ENCODE peak calls at places on chromosome 21, in four cellular contexts. One of them, this sample, is unnamed.

GRCh38 chr21:29077651-29078090 is 4.2 kb upstream of the CCT8 start:
- DNase-seq in HepG2: no peak
- DNase-seq in HCT116: no peak
- DNase-seq in K562: no peak
- DNase-seq in this sample: no peak

GRCh38 chr21:37574316-37574715 is 207.7 kb downstream of the DYRK1A start:
- DNase-seq in HepG2: no peak
- DNase-seq in HCT116: no peak
- DNase-seq in K562: no peak
- DNase-seq in this sample: no peak

GRCh38 chr21:15895142-15896106 is 165.6 kb downstream of the USP25 start:
- DNase-seq in HepG2: no peak
- DNase-seq in HCT116: no peak
- DNase-seq in K562: no peak
- DNase-seq in this sample: no peak

GRCh38 chr21:33067457-33067856 is 2.5 kb upstream of the OLIG1 start:
- DNase-seq in HepG2: no peak
- DNase-seq in HCT116: no peak
- DNase-seq in K562: no peak
- DNase-seq in this sample: no peak

GRCh38 chr21:39348040-39348354 is 891 bp downstream of the HMGN1 start:
- DNase-seq in HepG2: no peak
- DNase-seq in HCT116: no peak
- DNase-seq in K562: no peak
- DNase-seq in this sample: no peak

GRCh38 chr21:37565530-37566223 is 199.1 kb downstream of the DYRK1A start:
- DNase-seq in HepG2: peak
- DNase-seq in HCT116: no peak
- DNase-seq in K562: no peak
- DNase-seq in this sample: peak

GRCh38 chr21:43719748-43720538 is 1.0 kb downstream of the PDXK start:
- DNase-seq in HepG2: no peak
- DNase-seq in HCT116: no peak
- DNase-seq in K562: no peak
- DNase-seq in this sample: no peak

GRCh38 chr21:32096411-32096810 is 182.4 kb downstream of the MIS18A start:
- DNase-seq in HepG2: peak
- DNase-seq in HCT116: peak
- DNase-seq in K562: peak
- DNase-seq in this sample: peak

GRCh38 chr21:25350056-25350455 is 257.2 kb downstream of the MRPL39 start:
- DNase-seq in HepG2: no peak
- DNase-seq in HCT116: no peak
- DNase-seq in K562: peak
- DNase-seq in this sample: peak

GRCh38 chr21:17089121-17089520 is 423.7 kb upstream of the CXADR start:
- DNase-seq in HepG2: no peak
- DNase-seq in HCT116: no peak
- DNase-seq in K562: no peak
- DNase-seq in this sample: no peak

GRCh38 chr21:38916214-38916964 is 110.7 kb downstream of the ETS2 start:
- DNase-seq in HepG2: peak
- DNase-seq in HCT116: no peak
- DNase-seq in K562: no peak
- DNase-seq in this sample: no peak

GRCh38 chr21:32335601-32336575 is 37.2 kb downstream of the MRAP start:
- DNase-seq in HepG2: no peak
- DNase-seq in HCT116: no peak
- DNase-seq in K562: no peak
- DNase-seq in this sample: no peak

GRCh38 chr21:38818336-38818723 is 12.6 kb downstream of the ETS2 start:
- DNase-seq in HepG2: no peak
- DNase-seq in HCT116: no peak
- DNase-seq in K562: no peak
- DNase-seq in this sample: no peak

GRCh38 chr21:29148535-29148934 is 18.1 kb downstream of the MAP3K7CL start:
- DNase-seq in HepG2: no peak
- DNase-seq in HCT116: no peak
- DNase-seq in K562: no peak
- DNase-seq in this sample: no peak

GRCh38 chr21:16588433-16588860 is 858.7 kb downstream of the USP25 start:
- DNase-seq in HepG2: no peak
- DNase-seq in HCT116: no peak
- DNase-seq in K562: no peak
- DNase-seq in this sample: no peak

GRCh38 chr21:44454747-44455523 is at the start of gene LRRC3:
- DNase-seq in HepG2: peak
- DNase-seq in HCT116: peak
- DNase-seq in K562: peak
- DNase-seq in this sample: peak

GRCh38 chr21:38903578-38904193 is 98.0 kb downstream of the ETS2 start:
- DNase-seq in HepG2: no peak
- DNase-seq in HCT116: no peak
- DNase-seq in K562: no peak
- DNase-seq in this sample: no peak

GRCh38 chr21:33128538-33128937 is 58.6 kb downstream of the OLIG1 start:
- DNase-seq in HepG2: no peak
- DNase-seq in HCT116: no peak
- DNase-seq in K562: no peak
- DNase-seq in this sample: no peak

GRCh38 chr21:34909492-34910292 is 139.4 kb downstream of the RUNX1 start:
- DNase-seq in HepG2: no peak
- DNase-seq in HCT116: no peak
- DNase-seq in K562: no peak
- DNase-seq in this sample: no peak

GRCh38 chr21:15659768-15660423 is 69.9 kb upstream of the USP25 start:
- DNase-seq in HepG2: peak
- DNase-seq in HCT116: no peak
- DNase-seq in K562: no peak
- DNase-seq in this sample: no peak

GRCh38 chr21:34707876-34708325 is 39.1 kb downstream of the CLIC6 start:
- DNase-seq in HepG2: no peak
- DNase-seq in HCT116: no peak
- DNase-seq in K562: no peak
- DNase-seq in this sample: no peak

GRCh38 chr21:32844653-32845443 is 73.3 kb upstream of the PAXBP1 start:
- DNase-seq in HepG2: no peak
- DNase-seq in HCT116: peak
- DNase-seq in K562: no peak
- DNase-seq in this sample: no peak

GRCh38 chr21:18248171-18248570 is 3.5 kb downstream of the CHODL start:
- DNase-seq in HepG2: no peak
- DNase-seq in HCT116: no peak
- DNase-seq in K562: no peak
- DNase-seq in this sample: no peak

GRCh38 chr21:37503848-37504467 is 137.4 kb downstream of the DYRK1A start:
- DNase-seq in HepG2: peak
- DNase-seq in HCT116: no peak
- DNase-seq in K562: no peak
- DNase-seq in this sample: no peak

GRCh38 chr21:29168874-29169273 is 38.4 kb downstream of the MAP3K7CL start:
- DNase-seq in HepG2: peak
- DNase-seq in HCT116: peak
- DNase-seq in K562: no peak
- DNase-seq in this sample: no peak

GRCh38 chr21:38165466-38166213 is 91.2 kb upstream of the KCNJ15 start:
- DNase-seq in HepG2: no peak
- DNase-seq in HCT116: no peak
- DNase-seq in K562: no peak
- DNase-seq in this sample: no peak

GRCh38 chr21:38267136-38267535 is 10.3 kb downstream of the KCNJ15 start:
- DNase-seq in HepG2: no peak
- DNase-seq in HCT116: no peak
- DNase-seq in K562: no peak
- DNase-seq in this sample: no peak

GRCh38 chr21:26116456-26117011 is 54.0 kb downstream of the APP start:
- DNase-seq in HepG2: peak
- DNase-seq in HCT116: no peak
- DNase-seq in K562: no peak
- DNase-seq in this sample: no peak

GRCh38 chr21:20329636-20330035 is 668.6 kb upstream of the NCAM2 start:
- DNase-seq in HepG2: no peak
- DNase-seq in HCT116: no peak
- DNase-seq in K562: no peak
- DNase-seq in this sample: no peak

GRCh38 chr21:14754259-14754604 is 208.1 kb upstream of the SAMSN1 start:
- DNase-seq in HepG2: no peak
- DNase-seq in HCT116: no peak
- DNase-seq in K562: no peak
- DNase-seq in this sample: no peak

GRCh38 chr21:43913928-43914327 is 48.9 kb downstream of the AGPAT3 start:
- DNase-seq in HepG2: no peak
- DNase-seq in HCT116: no peak
- DNase-seq in K562: no peak
- DNase-seq in this sample: no peak

GRCh38 chr21:39756285-39756684 is 11.3 kb downstream of the IGSF5 start:
- DNase-seq in HepG2: no peak
- DNase-seq in HCT116: no peak
- DNase-seq in K562: no peak
- DNase-seq in this sample: no peak

GRCh38 chr21:34243562-34243961 is 120.2 kb upstream of the KCNE2 start:
- DNase-seq in HepG2: peak
- DNase-seq in HCT116: peak
- DNase-seq in K562: no peak
- DNase-seq in this sample: no peak

DNA sequence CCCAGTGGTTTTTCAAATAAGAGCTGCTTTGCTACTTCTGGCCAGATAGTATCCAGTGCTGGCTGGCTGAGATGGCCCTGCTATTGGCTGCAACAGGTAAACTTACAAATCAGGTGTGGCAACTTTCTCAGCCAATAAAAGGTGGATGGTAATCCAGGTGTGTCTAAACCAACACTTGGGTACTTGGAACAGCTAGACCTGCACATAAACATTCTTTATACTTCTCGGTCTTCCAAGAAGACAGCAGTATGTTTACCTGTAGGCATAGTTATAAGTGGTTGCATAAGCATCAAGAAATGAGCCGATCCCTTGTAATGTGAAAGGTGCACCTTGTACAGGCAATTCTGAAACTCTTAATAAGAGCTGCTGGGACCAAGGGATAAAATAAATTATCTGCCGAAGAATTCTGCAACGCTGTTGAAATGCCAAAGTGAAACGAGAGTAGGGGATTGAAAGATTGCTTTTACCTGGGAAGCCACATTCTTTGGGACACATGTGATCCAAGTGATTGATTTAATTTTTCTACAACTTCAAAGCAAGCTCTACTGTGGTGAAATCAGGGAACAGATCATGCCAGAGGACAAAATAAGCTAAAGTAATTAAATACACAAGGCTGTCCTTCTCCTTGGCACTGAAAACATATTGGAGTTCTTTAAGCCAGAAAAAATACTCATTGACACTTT is at the start of gene CLDN8:
- DNase-seq in HepG2: no peak
- DNase-seq in HCT116: no peak
- DNase-seq in K562: no peak
- DNase-seq in this sample: no peak
- TF ChIP-seq FOSL1 in HepG2: no peak
- TF ChIP-seq FOSL1 in HCT116: no peak
- TF ChIP-seq FOSL1 in K562: no peak
- TF ChIP-seq FOSL1 in this sample: no peak

DNA sequence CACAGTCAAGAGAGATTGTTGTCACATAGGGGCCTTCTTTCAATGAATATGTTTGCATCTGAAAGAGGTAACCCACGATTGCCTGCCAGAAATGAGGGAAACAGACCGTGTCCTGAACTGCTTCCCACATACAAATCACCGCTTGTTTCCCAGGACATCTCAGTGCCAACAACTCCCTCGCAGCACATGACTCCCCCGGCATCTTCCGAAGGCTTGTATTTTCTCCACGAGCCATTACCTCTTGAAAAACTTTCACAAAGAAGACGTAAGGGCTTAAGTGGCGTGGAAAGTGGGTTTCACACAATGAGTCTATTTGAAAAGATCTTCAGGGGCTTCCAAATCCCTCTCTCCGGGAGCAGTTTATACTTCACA is 31.6 kb upstream of the PDE9A start:
- DNase-seq in HepG2: no peak
- DNase-seq in HCT116: no peak
- DNase-seq in K562: no peak
- DNase-seq in this sample: no peak
- TF ChIP-seq MAX in HepG2: no peak
- TF ChIP-seq MAX in HCT116: no peak
- TF ChIP-seq MAX in K562: no peak
- TF ChIP-seq MAX in this sample: no peak

GRCh38 chr21:45471229-45472052 is 66.5 kb downstream of the COL18A1 start:
- DNase-seq in HepG2: peak
- DNase-seq in HCT116: no peak
- DNase-seq in K562: no peak
- DNase-seq in this sample: no peak
- TF ChIP-seq FOSL1 in HepG2: no peak
- TF ChIP-seq FOSL1 in HCT116: no peak
- TF ChIP-seq FOSL1 in K562: no peak
- TF ChIP-seq FOSL1 in this sample: no peak

GRCh38 chr21:45970674-45971486 is 10.7 kb upstream of the COL6A1 start:
- DNase-seq in HepG2: peak
- DNase-seq in HCT116: no peak
- DNase-seq in K562: peak
- DNase-seq in this sample: peak
- TF ChIP-seq MAX in HepG2: no peak
- TF ChIP-seq MAX in HCT116: no peak
- TF ChIP-seq MAX in K562: no peak
- TF ChIP-seq MAX in this sample: no peak

GRCh38 chr21:41626038-41626437 is 118.1 kb upstream of the TMPRSS2 start:
- DNase-seq in HepG2: no peak
- DNase-seq in HCT116: no peak
- DNase-seq in K562: no peak
- DNase-seq in this sample: no peak
- TF ChIP-seq FOSL1 in HepG2: no peak
- TF ChIP-seq FOSL1 in HCT116: no peak
- TF ChIP-seq FOSL1 in K562: no peak
- TF ChIP-seq FOSL1 in this sample: no peak

DNA sequence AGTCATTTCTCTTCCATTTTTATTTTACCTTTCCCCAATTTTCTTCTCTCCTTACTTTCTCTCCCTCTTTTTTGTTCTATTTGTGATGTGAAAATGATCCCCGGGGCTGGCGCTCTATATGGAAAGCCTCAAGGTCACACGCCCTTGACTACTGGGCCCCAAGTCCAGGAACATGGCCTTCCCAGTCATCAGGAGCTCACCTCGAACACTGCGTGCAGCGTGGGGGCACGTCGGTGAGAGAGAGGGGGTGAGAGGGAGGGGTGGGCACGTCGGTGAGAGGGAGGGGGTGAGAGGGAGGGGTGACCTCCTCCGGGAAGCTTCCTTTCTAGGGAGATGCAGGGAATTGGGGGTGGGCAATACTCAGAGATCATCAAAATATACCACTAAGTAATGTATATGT is 94.6 kb upstream of the TMPRSS2 start:
- DNase-seq in HepG2: no peak
- DNase-seq in HCT116: no peak
- DNase-seq in K562: no peak
- DNase-seq in this sample: no peak
- TF ChIP-seq MAX in HepG2: no peak
- TF ChIP-seq MAX in HCT116: no peak
- TF ChIP-seq MAX in K562: no peak
- TF ChIP-seq MAX in this sample: no peak

GRCh38 chr21:36163780-36164426 is 7.3 kb downstream of the DOP1B start:
- DNase-seq in HepG2: no peak
- DNase-seq in HCT116: no peak
- DNase-seq in K562: no peak
- DNase-seq in this sample: no peak
- TF ChIP-seq FOSL1 in HepG2: no peak
- TF ChIP-seq FOSL1 in HCT116: no peak
- TF ChIP-seq FOSL1 in K562: no peak
- TF ChIP-seq FOSL1 in this sample: no peak